ENCODE peak calls at places on chromosome 22, in seven cellular contexts. I, Q, O, N, L, E and K are unnamed samples.

GRCh38 chr22:27992294-27993165 is 73.5 kb upstream of the PITPNB start:
- DNase-seq in Q (no peak), L (no peak), I (peak), O (no peak), E (no peak), N (no peak), K (peak)

GRCh38 chr22:23117890-23118646 is 23.7 kb downstream of the RSPH14 start:
- DNase-seq in Q (no peak), O (no peak), I (no peak), N (no peak), L (no peak), E (no peak), K (no peak)

GRCh38 chr22:49733631-49734030 is 94.0 kb downstream of the BRD1 start:
- DNase-seq in E (no peak), Q (no peak), N (no peak), I (no peak), L (no peak), O (no peak), K (no peak)

GRCh38 chr22:26689553-26690301 is 32.3 kb downstream of the MIAT start:
- DNase-seq in O (no peak), L (no peak), I (no peak), E (no peak), Q (no peak), N (no peak), K (no peak)

GRCh38 chr22:31103899-31104694 is 3.3 kb downstream of the SELENOM start:
- DNase-seq in Q (no peak), L (no peak), E (no peak), N (no peak), I (peak), O (no peak), K (no peak)

GRCh38 chr22:28438183-28438778 is 241.4 kb downstream of the TTC28 start:
- DNase-seq in I (no peak), Q (no peak), N (no peak), O (no peak), E (no peak), L (no peak), K (no peak)

GRCh38 chr22:24944224-24944937 is 2.1 kb downstream of the LHFPL7 start:
- DNase-seq in L (no peak), N (no peak), I (no peak), Q (no peak), E (no peak), O (no peak), K (no peak)

GRCh38 chr22:20591660-20592310 is 84.4 kb downstream of the MED15 start:
- DNase-seq in L (no peak), O (no peak), N (no peak), E (no peak), I (no peak), Q (no peak), K (no peak)

GRCh38 chr22:33896801-33897620 is 23.3 kb downstream of the LARGE1 start:
- DNase-seq in I (no peak), E (no peak), N (no peak), Q (no peak), L (no peak), O (no peak), K (no peak)

GRCh38 chr22:45866398-45867117 is 110.4 kb downstream of the WNT7B start:
- DNase-seq in Q (no peak), L (no peak), I (no peak), N (no peak), E (no peak), O (no peak), K (no peak)